ENCODE peak calls at places on chromosomes 4 and X, in nine cellular contexts. U, H, V, B, J, Y, M, O and A are unnamed samples.

GRCh38 chr4:76311896-76312331 is 5.4 kb downstream of the STBD1 start:
- DNase-seq in M (no peak), V (no peak), Y (no peak), J (peak; percentile 87), U (no peak), O (no peak), H (no peak), B (no peak), A (no peak)

GRCh38 chr4:76989391-76990061 is 40.0 kb downstream of the SEPTIN11 start:
- DNase-seq in V (no peak), J (no peak), U (no peak), B (no peak), O (no peak), H (no peak), Y (peak; percentile 70), M (no peak), A (no peak)

GRCh38 chr4:11548529-11549176 is 120.0 kb upstream of the HS3ST1 start:
- DNase-seq in U (no peak), B (no peak), J (no peak), Y (no peak), O (no peak), H (no peak), V (no peak), M (no peak), A (no peak)

GRCh38 chr4:100983426-100983825 is 363.9 kb downstream of the PPP3CA start:
- DNase-seq in M (no peak), B (no peak), Y (no peak), O (no peak), V (no peak), J (no peak), U (no peak), H (no peak), A (no peak)

GRCh38 chr4:183404016-183404415 is 40.4 kb upstream of the CDKN2AIP start:
- DNase-seq in B (no peak), J (no peak), Y (no peak), H (no peak), O (no peak), U (no peak), M (no peak), V (no peak), A (no peak)

GRCh38 chr4:139175647-139176298 is 1.2 kb downstream of the ELF2 start:
- DNase-seq in J (no peak), B (no peak), Y (no peak), O (no peak), H (no peak), U (no peak), M (no peak), V (no peak), A (no peak)

GRCh38 chrX:70231666-70232065 is 2.8 kb upstream of the AWAT1 start:
- DNase-seq in U (no peak), B (no peak), J (no peak), O (no peak), M (no peak), Y (no peak), V (no peak), H (no peak), A (no peak)

GRCh38 chr4:149914521-149915115 is 99.0 kb upstream of the IQCM start:
- DNase-seq in H (no peak), Y (peak; percentile 44), B (peak; percentile 45), M (no peak), V (peak; percentile 15), J (no peak), O (peak; percentile 62), U (peak; percentile 32), A (no peak)

GRCh38 chr4:145840801-145841200 is 97.8 kb downstream of the ZNF827 start:
- DNase-seq in Y (no peak), O (no peak), V (no peak), H (no peak), B (no peak), J (no peak), U (no peak), M (no peak), A (no peak)

GRCh38 chr4:145839151-145839550 is 99.5 kb downstream of the ZNF827 start:
- DNase-seq in Y (no peak), O (no peak), U (no peak), M (no peak), J (no peak), B (peak; percentile 38), H (no peak), V (no peak), A (no peak)

GRCh38 chr4:145842224-145842887 is 96.3 kb downstream of the ZNF827 start:
- DNase-seq in U (no peak), O (no peak), M (no peak), B (no peak), J (peak; percentile 44), H (no peak), V (no peak), Y (no peak), A (no peak)

GRCh38 chr4:145843148-145843547 is 95.5 kb downstream of the ZNF827 start:
- DNase-seq in V (no peak), O (no peak), M (no peak), Y (no peak), B (no peak), H (no peak), U (no peak), J (no peak), A (no peak)

DNA sequence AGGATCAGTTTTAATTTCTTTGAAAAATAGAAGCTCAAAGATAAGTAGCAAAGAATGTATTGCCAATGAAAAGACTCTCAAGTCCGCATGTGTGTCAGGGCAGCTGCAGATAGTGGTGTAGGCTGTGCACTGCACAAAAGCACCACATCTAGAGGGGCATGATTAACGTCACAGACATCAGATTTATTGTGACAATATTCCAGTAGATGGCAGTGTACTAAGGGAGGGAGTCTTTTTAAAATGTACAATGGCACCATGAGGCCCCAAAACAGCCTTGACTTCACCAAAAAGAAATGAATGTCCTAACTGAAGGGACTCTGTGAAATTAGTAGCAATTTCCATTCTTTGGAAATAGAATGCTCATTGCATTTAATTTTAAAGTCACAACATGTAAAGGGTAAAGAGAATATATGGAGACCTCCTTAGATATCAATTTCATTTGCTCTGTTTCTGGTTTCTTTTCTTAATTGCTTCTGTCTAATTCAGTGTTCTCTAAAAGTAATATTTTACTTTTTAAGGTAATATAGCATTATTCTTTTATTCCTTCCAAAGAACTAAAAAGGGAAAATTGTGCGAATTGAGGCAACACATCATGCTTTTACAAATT is 98.4 kb downstream of the ZNF827 start:
- DNase-seq in U (peak; percentile 35), H (no peak), M (no peak), O (peak; percentile 30), Y (no peak), J (no peak), B (no peak), V (no peak), A (no peak)
- TF ChIP-seq CTCF in U (peak; percentile 47), H (peak; percentile 42), M (no peak), O (peak; percentile 45), Y (peak; percentile 58), J (peak; percentile 45), B (no peak), V (peak; percentile 46), A (peak; percentile 37)

GRCh38 chr4:8284391-8284790 is 14.8 kb downstream of the HTRA3 start:
- DNase-seq in Y (no peak), B (no peak), V (no peak), M (no peak), H (no peak), U (no peak), J (no peak), O (no peak), A (no peak)

GRCh38 chr4:8287606-8288280 is 18.2 kb downstream of the HTRA3 start:
- DNase-seq in J (no peak), H (no peak), U (no peak), B (no peak), V (no peak), Y (no peak), O (no peak), M (no peak), A (no peak)

GRCh38 chr4:8285143-8285975 is 15.8 kb downstream of the HTRA3 start:
- DNase-seq in J (no peak), V (no peak), O (no peak), H (no peak), Y (no peak), B (no peak), M (no peak), U (no peak), A (no peak)

GRCh38 chr4:8286719-8287355 is 17.3 kb downstream of the HTRA3 start:
- DNase-seq in U (no peak), H (no peak), Y (no peak), J (no peak), V (no peak), M (no peak), O (no peak), B (no peak), A (no peak)

GRCh38 chr4:8285976-8286718 is 16.6 kb downstream of the HTRA3 start:
- DNase-seq in J (no peak), O (no peak), B (no peak), U (no peak), V (no peak), Y (no peak), M (no peak), H (no peak), A (no peak)
- H3K4me1 ChIP-seq in J (peaks cover 7% of the 10 kb centered on the region), O (no peaks in the 10 kb centered on the region), B (no peaks in the 10 kb centered on the region), U (no peaks in the 10 kb centered on the region), V (no peaks in the 10 kb centered on the region), Y (no peaks in the 10 kb centered on the region), M (peaks cover 6% of the 10 kb centered on the region), H (no peaks in the 10 kb centered on the region), A (peaks cover 4% of the 10 kb centered on the region)

DNA sequence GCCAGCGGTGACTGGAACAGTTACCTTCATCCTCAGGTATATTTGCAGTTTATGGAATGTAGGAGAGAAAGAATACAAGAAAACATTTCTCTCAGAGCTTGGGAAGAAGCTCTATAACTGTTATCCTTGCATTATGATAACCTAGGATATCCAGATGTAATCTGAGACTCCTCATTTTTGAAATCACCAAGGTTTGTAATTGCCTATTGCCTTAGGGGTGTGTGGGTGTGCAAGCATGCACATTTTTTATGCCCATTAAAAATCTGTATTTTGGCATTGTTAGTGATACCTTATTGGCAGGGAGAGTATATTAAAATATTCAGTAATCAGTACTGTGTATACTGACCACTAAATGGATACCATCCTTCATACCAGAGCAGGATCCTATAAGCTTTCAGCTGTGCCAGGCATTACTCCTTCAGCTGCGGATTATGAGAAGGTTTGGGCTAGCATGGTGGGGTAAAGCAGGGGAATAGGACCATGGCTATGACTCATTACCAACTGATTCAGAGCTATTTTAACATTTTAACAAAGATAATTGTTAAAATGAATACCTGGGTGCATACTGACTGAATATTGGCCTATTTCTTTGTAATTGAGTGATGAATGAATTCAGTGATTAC is 8.4 kb downstream of the SEC24B start:
- DNase-seq in B (no peak), U (no peak), V (no peak), M (no peak), Y (no peak), H (no peak), O (no peak), J (no peak), A (no peak)
- TF ChIP-seq CTCF in B (no peak), U (no peak), V (no peak), M (no peak), Y (no peak), H (no peak), O (no peak), J (no peak), A (no peak)

GRCh38 chr4:118826723-118827444 is 9.0 kb downstream of the SEC24D start:
- DNase-seq in V (no peak), O (no peak), U (no peak), M (no peak), B (no peak), J (no peak), H (no peak), Y (no peak), A (no peak)

GRCh38 chr4:118825799-118826198 is 10.1 kb downstream of the SEC24D start:
- DNase-seq in V (no peak), B (no peak), O (no peak), H (no peak), Y (no peak), J (no peak), M (no peak), U (no peak), A (no peak)

GRCh38 chr4:118833192-118833820 is 2.6 kb downstream of the SEC24D start:
- DNase-seq in O (no peak), M (no peak), Y (no peak), H (no peak), B (no peak), J (no peak), V (no peak), U (no peak), A (no peak)

GRCh38 chr4:118834070-118834469 is 1.9 kb downstream of the SEC24D start:
- DNase-seq in M (no peak), O (no peak), Y (no peak), B (no peak), J (no peak), V (no peak), U (no peak), H (no peak), A (no peak)

GRCh38 chr4:118829107-118829506 is 6.8 kb downstream of the SEC24D start:
- DNase-seq in V (no peak), J (no peak), U (no peak), H (no peak), O (no peak), Y (no peak), M (no peak), B (no peak), A (no peak)
- H3K4me1 ChIP-seq in V (peaks cover 4% of the 10 kb centered on the region), J (no peaks in the 10 kb centered on the region), U (peaks cover 9% of the 10 kb centered on the region), H (peaks cover 37% of the 10 kb centered on the region), O (peaks cover 1% of the 10 kb centered on the region), Y (peaks cover 9% of the 10 kb centered on the region), M (peaks cover 19% of the 10 kb centered on the region), B (peaks cover 28% of the 10 kb centered on the region), A (peaks cover 38% of the 10 kb centered on the region)